ENCODE peak calls at places on chromosomes 11 and 22, in eight cellular contexts. H, Z, W, M, L, R, V and X are unnamed samples.

GRCh38 chr22:27247691-27248434 is 553.7 kb downstream of the MN1 start:
- DNase-seq in H (no peak), Z (no peak), W (no peak), M (no peak), L (no peak), R (no peak), V (no peak), X (no peak)

GRCh38 chr22:43550024-43550620 is 138.3 kb downstream of the MPPED1 start:
- DNase-seq in H (peak), Z (no peak), W (no peak), M (no peak), L (peak), R (no peak), V (no peak), X (no peak)

GRCh38 chr11:2892215-2893020 is 6.8 kb upstream of the CDKN1C start:
- DNase-seq in H (peak), Z (no peak), W (peak), M (no peak), L (peak), R (peak), V (peak), X (peak)

GRCh38 chr22:44448271-44448780 is 49.7 kb downstream of the RTL6 start:
- DNase-seq in H (peak), Z (no peak), W (peak), M (no peak), L (peak), R (peak), V (peak), X (peak)

GRCh38 chr11:63698976-63699733 is 17.9 kb downstream of the RTN3 start:
- DNase-seq in H (no peak), Z (no peak), W (no peak), M (no peak), L (no peak), R (no peak), V (no peak), X (peak)

GRCh38 chr11:87722756-87723599 is 452.3 kb downstream of the RAB38 start:
- DNase-seq in H (peak), Z (no peak), W (peak), M (no peak), L (peak), R (no peak), V (no peak), X (no peak)

GRCh38 chr11:120169981-120170698 is 32.2 kb upstream of the TRIM29 start:
- DNase-seq in H (no peak), Z (no peak), W (no peak), M (no peak), L (peak), R (no peak), V (no peak), X (no peak)

GRCh38 chr11:1825785-1826451 is 8.9 kb upstream of the SYT8 start:
- DNase-seq in H (no peak), Z (no peak), W (no peak), M (no peak), L (peak), R (no peak), V (no peak), X (no peak)

GRCh38 chr11:108167624-108168023 is 46.3 kb downstream of the ACAT1 start:
- DNase-seq in H (no peak), Z (no peak), W (no peak), M (no peak), L (no peak), R (no peak), V (no peak), X (no peak)

GRCh38 chr11:57777969-57778317 is 16.3 kb downstream of the CTNND1 start:
- DNase-seq in H (no peak), Z (no peak), W (no peak), M (no peak), L (peak), R (peak), V (no peak), X (no peak)

GRCh38 chr11:23704183-23704582 is 792.7 kb upstream of the LUZP2 start:
- DNase-seq in H (no peak), Z (no peak), W (no peak), M (no peak), L (no peak), R (no peak), V (no peak), X (no peak)

GRCh38 chr11:123616505-123617198 is 37.8 kb downstream of the SCN3B start:
- DNase-seq in H (no peak), Z (no peak), W (no peak), M (no peak), L (no peak), R (peak), V (peak), X (peak)

GRCh38 chr22:42937164-42937854 is 77.6 kb downstream of the PACSIN2 start:
- DNase-seq in H (peak), Z (no peak), W (peak), M (no peak), L (peak), R (peak), V (no peak), X (no peak)

GRCh38 chr22:17583151-17583550 is 19.9 kb downstream of the SLC25A18 start:
- DNase-seq in H (no peak), Z (no peak), W (no peak), M (no peak), L (no peak), R (no peak), V (no peak), X (no peak)